ENCODE peak calls at places on chromosomes 3 and 15, in seven cellular contexts. C is right atrium auricular region, A is HCT116, W is upper lobe of left lung, Y is Peyer's patch, O is K562, L is heart left ventricle. J is an unnamed sample.

GRCh38 chr3:188950832-188951489 is 220.8 kb upstream of the TPRG1 start:
- DNase-seq in C (peak), A (peak), W (no peak), Y (peak), O (no peak), L (peak), J (no peak)

GRCh38 chr3:51371943-51372557 is 13.0 kb upstream of the MANF start:
- DNase-seq in C (no peak), A (peak), W (no peak), Y (peak), O (peak), L (no peak), J (no peak)

GRCh38 chr15:38216763-38217162 is 35.9 kb upstream of the SPRED1 start:
- DNase-seq in C (no peak), A (no peak), W (no peak), Y (peak), O (no peak), L (no peak), J (no peak)

GRCh38 chr3:58630081-58630709 is 36.4 kb downstream of the FAM3D start:
- DNase-seq in C (peak), A (peak), W (no peak), Y (peak), O (peak), L (peak), J (no peak)

GRCh38 chr3:187831125-187832051 is 86.1 kb upstream of the BCL6 start:
- DNase-seq in C (no peak), A (no peak), W (peak), Y (no peak), O (no peak), L (no peak), J (no peak)

GRCh38 chr3:18012933-18013332 is 270.5 kb upstream of the TBC1D5 start:
- DNase-seq in C (no peak), A (no peak), W (no peak), Y (no peak), O (no peak), L (no peak), J (no peak)

GRCh38 chr3:354433-354832 is 157.9 kb downstream of the CHL1 start:
- DNase-seq in C (no peak), A (peak), W (no peak), Y (peak), O (peak), L (no peak), J (no peak)

GRCh38 chr15:74787251-74788041 is 5.6 kb downstream of the CSK start:
- DNase-seq in C (peak), A (no peak), W (peak), Y (peak), O (peak), L (peak), J (peak)

GRCh38 chr15:85973584-85974347 is 105.9 kb upstream of the AGBL1 start:
- DNase-seq in C (no peak), A (no peak), W (no peak), Y (no peak), O (no peak), L (no peak), J (no peak)

GRCh38 chr3:143203848-143204247 is 84.3 kb downstream of the CHST2 start:
- DNase-seq in C (no peak), A (no peak), W (no peak), Y (no peak), O (no peak), L (no peak), J (no peak)

GRCh38 chr3:106809633-106810460 is 567.4 kb upstream of the CCDC54 start:
- DNase-seq in C (no peak), A (no peak), W (no peak), Y (no peak), O (no peak), L (no peak), J (no peak)

GRCh38 chr3:101216710-101217457 is 103.5 kb downstream of the IMPG2 start:
- DNase-seq in C (peak), A (no peak), W (no peak), Y (peak), O (no peak), L (peak), J (no peak)

GRCh38 chr15:35771878-35772442 is 226.0 kb upstream of the DPH6 start:
- DNase-seq in C (no peak), A (no peak), W (no peak), Y (no peak), O (no peak), L (no peak), J (no peak)

GRCh38 chr3:71075481-71075880 is 508.0 kb downstream of the FOXP1 start:
- DNase-seq in C (no peak), A (no peak), W (no peak), Y (no peak), O (no peak), L (no peak), J (no peak)

GRCh38 chr3:30658328-30659052 is 52.1 kb downstream of the TGFBR2 start:
- DNase-seq in C (no peak), A (peak), W (no peak), Y (peak), O (no peak), L (peak), J (no peak)

GRCh38 chr15:83304861-83305661 is 20.6 kb upstream of the BNC1 start:
- DNase-seq in C (no peak), A (no peak), W (no peak), Y (no peak), O (no peak), L (no peak), J (no peak)

GRCh38 chr3:78666458-78666800 is 1101.4 kb downstream of the ROBO1 start:
- DNase-seq in C (no peak), A (no peak), W (no peak), Y (no peak), O (no peak), L (no peak), J (no peak)

GRCh38 chr15:69668963-69669362 is 216.3 kb downstream of the RPLP1 start:
- DNase-seq in C (no peak), A (no peak), W (peak), Y (peak), O (no peak), L (no peak), J (no peak)

GRCh38 chr3:196590279-196590678 is 21.8 kb downstream of the FBXO45 start:
- DNase-seq in C (no peak), A (no peak), W (no peak), Y (no peak), O (no peak), L (no peak), J (no peak)

GRCh38 chr3:123543950-123544349 is 40.9 kb downstream of the HACD2 start:
- DNase-seq in C (no peak), A (no peak), W (no peak), Y (no peak), O (no peak), L (no peak), J (no peak)

GRCh38 chr15:48996276-48996675 is 32.6 kb upstream of the SHC4 start:
- DNase-seq in C (no peak), A (no peak), W (no peak), Y (no peak), O (no peak), L (no peak), J (no peak)

GRCh38 chr15:59255647-59256380 is 49.2 kb downstream of the LDHAL6B start:
- DNase-seq in C (no peak), A (peak), W (no peak), Y (peak), O (no peak), L (no peak), J (no peak)

GRCh38 chr3:89038864-89039263 is 68.6 kb upstream of the EPHA3 start:
- DNase-seq in C (no peak), A (no peak), W (no peak), Y (no peak), O (no peak), L (no peak), J (no peak)

GRCh38 chr3:39927479-39927878 is 118.1 kb downstream of the MYRIP start:
- DNase-seq in C (no peak), A (no peak), W (no peak), Y (no peak), O (no peak), L (no peak), J (no peak)

GRCh38 chr3:134754768-134755559 is 40.1 kb upstream of the EPHB1 start:
- DNase-seq in C (no peak), A (peak), W (no peak), Y (peak), O (peak), L (peak), J (no peak)

GRCh38 chr3:67901681-67902080 is 247.3 kb upstream of the SUCLG2 start:
- DNase-seq in C (no peak), A (no peak), W (no peak), Y (no peak), O (no peak), L (no peak), J (no peak)

GRCh38 chr3:155744091-155744625 is 713 bp downstream of the PLCH1 start:
- DNase-seq in C (no peak), A (peak), W (peak), Y (peak), O (peak), L (peak), J (no peak)

GRCh38 chr3:171286580-171287249 is 173.5 kb downstream of the TNIK start:
- DNase-seq in C (no peak), A (no peak), W (no peak), Y (no peak), O (no peak), L (no peak), J (no peak)

GRCh38 chr3:127413318-127413673 is 125.5 kb upstream of the PRR20G start:
- DNase-seq in C (no peak), A (no peak), W (no peak), Y (no peak), O (no peak), L (no peak), J (no peak)

GRCh38 chr3:98843301-98843959 is 58.1 kb downstream of the DCBLD2 start:
- DNase-seq in C (no peak), A (no peak), W (no peak), Y (no peak), O (no peak), L (no peak), J (no peak)

GRCh38 chr3:5388091-5388490 is 200.6 kb downstream of the EDEM1 start:
- DNase-seq in C (no peak), A (no peak), W (no peak), Y (no peak), O (no peak), L (no peak), J (no peak)

GRCh38 chr3:105730973-105731372 is 137.8 kb downstream of the CBLB start:
- DNase-seq in C (no peak), A (no peak), W (no peak), Y (no peak), O (no peak), L (no peak), J (no peak)

GRCh38 chr15:78216276-78217229 is 17.8 kb downstream of the ACSBG1 start:
- DNase-seq in C (peak), A (no peak), W (no peak), Y (peak), O (no peak), L (peak), J (no peak)

GRCh38 chr15:27582741-27583400 is 516.2 kb downstream of the OCA2 start:
- DNase-seq in C (no peak), A (no peak), W (no peak), Y (no peak), O (no peak), L (no peak), J (no peak)

GRCh38 chr3:11204697-11205397 is 50.6 kb downstream of the HRH1 start:
- DNase-seq in C (no peak), A (no peak), W (no peak), Y (no peak), O (no peak), L (no peak), J (no peak)

GRCh38 chr3:56522374-56522773 is 34.6 kb upstream of the CCDC66 start:
- DNase-seq in C (no peak), A (no peak), W (no peak), Y (no peak), O (no peak), L (no peak), J (no peak)

GRCh38 chr3:172135766-172136729 is 96.7 kb downstream of the FNDC3B start:
- DNase-seq in C (no peak), A (no peak), W (no peak), Y (no peak), O (no peak), L (no peak), J (no peak)

GRCh38 chr15:90001683-90002427 is 731 bp downstream of the ZNF710 start:
- DNase-seq in C (no peak), A (no peak), W (peak), Y (peak), O (peak), L (peak), J (no peak)

GRCh38 chr15:90002428-90002844 is 1.3 kb downstream of the ZNF710 start:
- DNase-seq in C (no peak), A (no peak), W (peak), Y (peak), O (peak), L (peak), J (no peak)

GRCh38 chr15:90004252-90004651 is 3.1 kb downstream of the ZNF710 start:
- DNase-seq in C (no peak), A (no peak), W (no peak), Y (no peak), O (peak), L (peak), J (no peak)

GRCh38 chr15:90004671-90005070 is 3.5 kb downstream of the ZNF710 start:
- DNase-seq in C (peak), A (no peak), W (no peak), Y (peak), O (peak), L (peak), J (no peak)

GRCh38 chr15:90003736-90004135 is 2.6 kb downstream of the ZNF710 start:
- DNase-seq in C (no peak), A (no peak), W (no peak), Y (no peak), O (peak), L (no peak), J (no peak)
- H3K4me3 ChIP-seq in C (no peak), A (no peak), W (no peak), Y (no peak), O (no peak), L (peak), J (peak)

GRCh38 chr3:93992211-93992610 is 12.3 kb downstream of the ARL13B start:
- DNase-seq in C (no peak), A (no peak), W (no peak), Y (no peak), O (no peak), L (no peak), J (no peak)

GRCh38 chr3:93989241-93989640 is 9.3 kb downstream of the ARL13B start:
- DNase-seq in C (no peak), A (no peak), W (no peak), Y (no peak), O (no peak), L (no peak), J (no peak)

GRCh38 chr3:93991286-93992030 is 11.5 kb downstream of the ARL13B start:
- DNase-seq in C (no peak), A (no peak), W (no peak), Y (no peak), O (no peak), L (no peak), J (no peak)

GRCh38 chr3:93988764-93989163 is 8.8 kb downstream of the ARL13B start:
- DNase-seq in C (no peak), A (no peak), W (peak), Y (no peak), O (no peak), L (no peak), J (no peak)

DNA sequence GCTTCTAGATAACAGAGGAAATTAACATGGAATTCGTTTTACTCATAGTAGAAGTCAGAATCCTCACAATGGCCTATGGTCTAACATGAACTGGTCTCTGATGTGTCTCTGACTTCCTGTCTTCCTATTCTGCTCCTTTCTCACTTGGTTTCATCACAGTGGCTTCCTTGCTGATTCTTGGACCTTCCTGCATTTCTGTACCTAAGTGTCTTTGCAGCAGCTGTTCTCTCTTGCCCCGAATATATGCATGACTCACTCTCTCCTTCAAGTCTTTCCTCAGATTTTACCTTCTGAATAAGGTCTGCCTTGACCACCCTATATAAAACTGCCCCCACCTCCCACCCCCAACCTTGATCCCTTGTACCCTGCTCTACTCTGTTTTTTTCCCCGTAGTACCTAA is 14.1 kb downstream of the ARL13B start:
- DNase-seq in C (no peak), A (no peak), W (no peak), Y (no peak), O (no peak), L (no peak), J (no peak)
- H3K27ac ChIP-seq in C (no peak), A (no peak), W (no peak), Y (no peak), O (no peak), L (no peak), J (no peak)

GRCh38 chr15:43749690-43750345 is 3.6 kb downstream of the PDIA3 start:
- DNase-seq in C (no peak), A (no peak), W (no peak), Y (peak), O (no peak), L (no peak), J (no peak)

GRCh38 chr15:43748376-43748775 is 2.1 kb downstream of the PDIA3 start:
- DNase-seq in C (no peak), A (no peak), W (no peak), Y (no peak), O (no peak), L (no peak), J (no peak)

DNA sequence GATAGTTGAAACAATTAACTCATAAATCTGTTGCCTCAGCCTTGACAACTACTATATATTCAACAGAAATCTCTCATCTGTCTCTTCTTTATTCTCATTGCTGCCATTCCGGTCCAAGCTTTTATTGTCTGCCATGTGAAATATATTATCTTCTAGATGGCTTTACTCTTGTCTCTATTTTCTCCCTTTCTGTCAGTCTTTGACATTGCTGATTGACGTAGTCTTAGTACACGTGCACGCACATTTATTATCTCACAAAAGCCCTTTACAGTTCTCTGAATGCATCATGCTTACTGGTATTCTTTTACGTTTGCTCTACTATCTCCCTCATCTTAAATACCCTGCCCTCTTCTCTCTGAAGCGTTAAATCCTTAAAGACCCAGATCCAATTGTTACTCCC is 5.6 kb downstream of the PDIA3 start:
- DNase-seq in C (no peak), A (no peak), W (no peak), Y (no peak), O (no peak), L (no peak), J (no peak)
- H3K4me3 ChIP-seq in C (no peak), A (no peak), W (no peak), Y (no peak), O (no peak), L (no peak), J (no peak)

GRCh38 chr3:63973406-63973805 is 49.9 kb downstream of the PSMD6 start:
- DNase-seq in C (no peak), A (no peak), W (peak), Y (no peak), O (no peak), L (no peak), J (no peak)
- H3K27ac ChIP-seq in C (no peak), A (no peak), W (peak), Y (no peak), O (no peak), L (no peak), J (no peak)

GRCh38 chr3:9794400-9794799 is 1.5 kb downstream of the ARPC4 start:
- DNase-seq in C (no peak), A (no peak), W (no peak), Y (no peak), O (no peak), L (no peak), J (no peak)
- H3K4me3 ChIP-seq in C (no peak), A (peak), W (no peak), Y (peak), O (peak), L (peak), J (no peak)